ENCODE peak calls at places on chromosome 5, in eight cellular contexts. A is breast epithelium, U is tibial nerve, F is Caco-2, X is ascending aorta, B is fibroblast of lung, W is colonic mucosa, I is SJSA1. N is an unnamed sample. For H3K4me1, the result is how much of the 10 kb centered on the place peaks cover.

GRCh38 chr5:170537451-170538095 is 33.8 kb downstream of the KCNIP1 start:
- DNase-seq in B (no peak), W (no peak), F (no peak), X (no peak), I (no peak), U (no peak), A (no peak), N (no peak)

GRCh38 chr5:122751293-122751753 is 23.6 kb upstream of the SNX2 start:
- DNase-seq in I (no peak), U (no peak), B (peak), F (peak), X (peak), W (no peak), A (no peak), N (no peak)

GRCh38 chr5:116661419-116661818 is 86.8 kb upstream of the SEMA6A start:
- DNase-seq in F (no peak), I (no peak), A (no peak), W (no peak), B (no peak), U (no peak), X (no peak), N (no peak)

GRCh38 chr5:100902406-100903035 is 561 bp downstream of the ST8SIA4 start:
- DNase-seq in A (no peak), I (no peak), X (no peak), W (peak), U (no peak), B (peak), F (no peak), N (no peak)

GRCh38 chr5:106876665-106877194 is 794.0 kb downstream of the EFNA5 start:
- DNase-seq in F (no peak), U (no peak), A (no peak), X (no peak), I (no peak), B (no peak), W (no peak), N (no peak)

GRCh38 chr5:17077447-17078233 is 139.8 kb upstream of the BASP1 start:
- DNase-seq in X (no peak), B (no peak), W (no peak), F (no peak), A (no peak), I (no peak), U (no peak), N (no peak)

GRCh38 chr5:1292846-1293415 is 1.9 kb downstream of the TERT start:
- DNase-seq in W (peak), I (no peak), A (peak), B (no peak), X (no peak), F (no peak), U (no peak), N (no peak)

GRCh38 chr5:156934450-156935211 is 28.4 kb downstream of the TIMD4 start:
- DNase-seq in U (peak), A (no peak), W (no peak), I (no peak), F (no peak), B (no peak), X (no peak), N (peak)

GRCh38 chr5:158054388-158055092 is 195.6 kb upstream of the CLINT1 start:
- DNase-seq in W (no peak), X (no peak), A (no peak), F (no peak), B (no peak), U (no peak), I (no peak), N (no peak)

GRCh38 chr5:143151056-143151455 is 252.4 kb downstream of the NR3C1 start:
- DNase-seq in A (no peak), B (no peak), X (no peak), W (no peak), U (no peak), I (no peak), F (no peak), N (no peak)

GRCh38 chr5:169980418-169981053 is at the start of gene INSYN2B:
- DNase-seq in F (peak), X (peak), I (peak), B (peak), W (peak), U (peak), A (peak), N (peak)

GRCh38 chr5:159801303-159801702 is 115.0 kb upstream of the ADRA1B start:
- DNase-seq in A (no peak), F (no peak), X (no peak), B (no peak), U (no peak), I (no peak), W (no peak), N (no peak)

GRCh38 chr5:116320486-116320885 is 235.7 kb downstream of the COMMD10 start:
- DNase-seq in U (no peak), F (no peak), A (no peak), B (peak), W (no peak), I (no peak), X (no peak), N (peak)

GRCh38 chr5:33837301-33837700 is 54.5 kb downstream of the ADAMTS12 start:
- DNase-seq in W (no peak), X (no peak), F (no peak), B (no peak), I (no peak), A (no peak), U (no peak), N (no peak)

GRCh38 chr5:154972476-154973080 is 31.7 kb downstream of the MRPL22 start:
- DNase-seq in A (no peak), F (no peak), B (peak), U (peak), X (no peak), W (no peak), I (no peak), N (peak)

GRCh38 chr5:172778223-172778814 is 7.3 kb upstream of the DUSP1 start:
- DNase-seq in F (no peak), I (peak), U (peak), W (peak), A (no peak), X (peak), B (peak), N (no peak)

GRCh38 chr5:89932771-89933181 is 476.8 kb downstream of the CETN3 start:
- DNase-seq in A (no peak), F (no peak), B (no peak), U (no peak), W (no peak), X (no peak), I (no peak), N (no peak)

GRCh38 chr5:31149072-31149471 is 44.4 kb upstream of the CDH6 start:
- DNase-seq in X (no peak), F (no peak), A (no peak), U (no peak), B (peak), W (no peak), I (no peak), N (no peak)

GRCh38 chr5:145636396-145636795 is 198.7 kb downstream of the PRELID2 start:
- DNase-seq in A (no peak), I (no peak), B (no peak), X (no peak), U (no peak), F (no peak), W (no peak), N (no peak)

GRCh38 chr5:81817980-81818379 is 67.1 kb upstream of the SSBP2 start:
- DNase-seq in B (no peak), F (no peak), I (no peak), W (no peak), A (no peak), X (no peak), U (no peak), N (no peak)

GRCh38 chr5:1068204-1068894 is 43.5 kb downstream of the SLC12A7 start:
- DNase-seq in I (no peak), B (no peak), F (no peak), X (no peak), W (no peak), A (no peak), U (no peak), N (no peak)

GRCh38 chr5:126656397-126657007 is 55.8 kb downstream of the PHAX start:
- DNase-seq in W (no peak), A (no peak), F (no peak), B (peak), U (no peak), X (no peak), I (no peak), N (no peak)

GRCh38 chr5:179700401-179700918 is 1.7 kb downstream of the CANX start:
- DNase-seq in B (peak), A (no peak), U (no peak), F (peak), X (no peak), W (no peak), I (no peak), N (no peak)

GRCh38 chr5:125227333-125228075 is 481.1 kb upstream of the ZNF608 start:
- DNase-seq in A (no peak), B (peak), U (no peak), I (no peak), F (peak), X (no peak), W (peak), N (no peak)

GRCh38 chr5:7642029-7642428 is 208.9 kb downstream of the CFAP90 start:
- DNase-seq in U (no peak), A (no peak), B (no peak), F (no peak), W (no peak), X (no peak), I (no peak), N (no peak)

GRCh38 chr5:90402521-90403255 is 6.9 kb downstream of the CETN3 start:
- DNase-seq in X (no peak), B (no peak), I (no peak), F (no peak), A (no peak), U (no peak), W (no peak), N (no peak)

GRCh38 chr5:157193699-157194424 is 13.2 kb downstream of the ITK start:
- DNase-seq in W (no peak), X (no peak), I (no peak), B (no peak), U (no peak), A (no peak), F (no peak), N (no peak)

GRCh38 chr5:127871448-127872153 is 168.4 kb downstream of the CCDC192 start:
- DNase-seq in U (no peak), I (no peak), F (no peak), A (no peak), X (no peak), B (no peak), W (no peak), N (no peak)
- H3K4me1 ChIP-seq in U (under half), I (under half), F (under half), A (under half), X (under half), B (under half), W (under half), N (under half)

GRCh38 chr5:168874713-168875380 is 295.7 kb upstream of the PANK3 start:
- DNase-seq in F (peak), U (no peak), I (no peak), X (no peak), W (no peak), A (no peak), B (no peak), N (no peak)
- H3K4me1 ChIP-seq in F (under half), U (under half), I (under half), X (under half), W (under half), A (under half), B (under half), N (under half)

GRCh38 chr5:112146323-112146848 is 272.7 kb downstream of the EPB41L4A start:
- DNase-seq in B (peak), I (no peak), F (no peak), U (no peak), W (no peak), X (peak), A (no peak), N (no peak)

GRCh38 chr5:112154940-112155686 is 264.0 kb downstream of the EPB41L4A start:
- DNase-seq in F (no peak), B (no peak), I (no peak), X (no peak), U (no peak), A (no peak), W (no peak), N (no peak)

DNA sequence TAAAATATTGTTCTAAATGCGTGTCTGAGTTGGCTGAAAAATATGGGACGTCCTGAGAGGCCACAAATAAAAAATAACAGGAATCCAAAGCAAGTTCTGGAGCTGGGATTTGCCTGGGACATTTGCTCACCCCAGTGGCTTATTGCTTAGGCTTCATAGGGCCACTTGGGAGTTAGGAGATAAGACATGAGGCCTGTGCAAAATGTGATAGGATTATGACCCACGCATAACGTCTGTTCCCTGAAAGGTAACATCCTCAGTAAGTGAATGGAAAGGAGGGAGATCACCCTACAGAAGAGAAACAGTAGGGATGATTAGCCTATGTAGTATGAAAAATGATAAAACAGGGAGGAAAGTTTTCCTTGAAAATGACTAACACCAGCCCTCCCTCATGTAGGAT is 269.4 kb downstream of the EPB41L4A start:
- DNase-seq in A (no peak), U (no peak), F (no peak), X (no peak), W (no peak), B (no peak), I (no peak), N (no peak)
- H3K4me1 ChIP-seq in A (under half), U (under half), F (under half), X (under half), W (under half), B (under half), I (under half), N (under half)

GRCh38 chr5:142040285-142040684 is 27.5 kb upstream of the GNPDA1 start:
- DNase-seq in U (no peak), I (no peak), X (no peak), F (no peak), B (no peak), A (no peak), W (no peak), N (no peak)

GRCh38 chr5:142034994-142035393 is 22.2 kb upstream of the GNPDA1 start:
- DNase-seq in W (no peak), I (no peak), X (no peak), A (no peak), U (no peak), B (no peak), F (no peak), N (no peak)

GRCh38 chr5:142032747-142033631 is 20.2 kb upstream of the GNPDA1 start:
- DNase-seq in W (no peak), I (no peak), B (no peak), X (no peak), U (no peak), A (no peak), F (no peak), N (peak)

GRCh38 chr5:142036918-142037317 is 24.1 kb upstream of the GNPDA1 start:
- DNase-seq in A (no peak), I (no peak), U (no peak), W (no peak), B (no peak), F (no peak), X (no peak), N (no peak)

DNA sequence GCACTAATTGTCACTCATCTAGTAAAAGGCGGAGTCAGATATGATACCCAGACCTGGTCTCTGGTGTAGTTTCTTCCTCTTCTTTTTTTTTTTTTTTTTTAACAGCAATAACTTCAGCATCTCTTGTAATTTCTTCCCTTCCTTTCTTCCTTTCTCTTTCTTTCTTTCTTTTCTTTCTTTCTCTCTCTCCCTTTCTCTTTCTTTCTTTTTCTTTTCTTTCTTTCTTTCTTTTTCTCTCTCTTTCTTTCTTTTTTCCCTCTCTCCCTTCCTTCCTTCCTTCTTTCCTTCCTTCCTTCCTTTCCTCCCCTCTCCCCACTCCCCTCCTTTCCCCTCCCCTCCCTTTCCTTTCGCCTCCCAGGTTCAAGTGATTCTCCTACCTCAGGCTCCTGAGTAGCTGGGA is 25.9 kb upstream of the GNPDA1 start:
- DNase-seq in U (no peak), F (no peak), A (no peak), B (no peak), W (no peak), I (no peak), X (no peak), N (no peak)
- H3K4me1 ChIP-seq in U (under half), F (under half), A (under half), B (under half), W (under half), I (under half), X (under half), N (under half)

GRCh38 chr5:88544131-88544530 is 275.5 kb upstream of the TMEM161B start:
- DNase-seq in F (no peak), B (no peak), U (no peak), W (no peak), I (no peak), A (no peak), X (no peak), N (no peak)

GRCh38 chr5:88542786-88543185 is 274.1 kb upstream of the TMEM161B start:
- DNase-seq in A (no peak), W (no peak), U (no peak), B (no peak), F (no peak), I (no peak), X (no peak), N (no peak)

GRCh38 chr5:88548136-88548535 is 279.5 kb upstream of the TMEM161B start:
- DNase-seq in X (no peak), W (no peak), A (no peak), I (no peak), F (no peak), B (no peak), U (no peak), N (no peak)

GRCh38 chr5:88544616-88545150 is 276.0 kb upstream of the TMEM161B start:
- DNase-seq in U (no peak), I (no peak), A (no peak), X (no peak), W (no peak), F (no peak), B (no peak), N (no peak)

GRCh38 chr5:88545348-88545747 is 276.7 kb upstream of the TMEM161B start:
- DNase-seq in B (no peak), A (no peak), X (no peak), U (no peak), W (no peak), I (no peak), F (no peak), N (no peak)
- H3K4me1 ChIP-seq in B (under half), A (under half), X (under half), U (under half), W (under half), I (under half), F (under half), N (under half)

GRCh38 chr5:174732040-174733020 is 7.9 kb downstream of the MSX2 start:
- DNase-seq in F (no peak), W (no peak), X (no peak), B (no peak), U (no peak), A (no peak), I (no peak), N (no peak)
- H3K4me1 ChIP-seq in F (half or more), W (under half), X (under half), B (under half), U (under half), A (under half), I (under half), N (under half)

GRCh38 chr5:76403713-76403962 is 553 bp downstream of the IQGAP2 start:
- DNase-seq in U (no peak), B (no peak), W (no peak), I (no peak), A (no peak), X (peak), F (no peak), N (no peak)
- H3K4me1 ChIP-seq in U (under half), B (under half), W (under half), I (under half), A (under half), X (under half), F (under half), N (under half)

GRCh38 chr5:150509992-150510391 is 2.1 kb downstream of the NDST1 start:
- DNase-seq in A (no peak), I (no peak), F (no peak), W (no peak), B (no peak), U (no peak), X (no peak), N (no peak)

GRCh38 chr5:150506571-150507282 is 1.2 kb upstream of the NDST1 start:
- DNase-seq in U (no peak), I (no peak), F (no peak), B (no peak), X (no peak), A (no peak), W (no peak), N (no peak)

GRCh38 chr5:150508828-150509227 is 897 bp downstream of the NDST1 start:
- DNase-seq in A (no peak), F (no peak), U (no peak), I (no peak), X (no peak), B (no peak), W (no peak), N (no peak)

GRCh38 chr5:150507283-150508020 is 479 bp upstream of the NDST1 start:
- DNase-seq in W (peak), F (no peak), X (no peak), A (no peak), U (no peak), B (no peak), I (no peak), N (no peak)

GRCh38 chr5:150508021-150508640 is at the start of gene NDST1:
- DNase-seq in U (no peak), W (no peak), I (no peak), F (no peak), B (no peak), X (no peak), A (peak), N (no peak)
- H3K4me1 ChIP-seq in U (half or more), W (under half), I (half or more), F (half or more), B (under half), X (under half), A (under half), N (half or more)